ENCODE peak calls at places on chromosomes 7 and 10, in nine cellular contexts. Q is astrocyte of the spinal cord, G is GM23338, F is cardiac fibroblast, D is foreskin fibroblast, W is bronchial epithelial cell, N is upper lobe of right lung, C is heart left ventricle, S is HCT116. I is an unnamed sample.
A peak's percentile ranks its signal among the peaks of the same experiment; 100 is the strongest.

GRCh38 chr7:130273081-130273699 is 6.5 kb downstream of the CPA2 start:
- DNase-seq in Q (peak; percentile 88), G (peak; percentile 94), F (no peak), D (peak; percentile 37), W (peak; percentile 60), N (no peak), C (no peak), S (no peak), I (no peak)

GRCh38 chr10:43623351-43623750 is 17.1 kb downstream of the ZNF485 start:
- DNase-seq in Q (peak; percentile 40), G (peak; percentile 24), F (peak; percentile 28), D (peak; percentile 17), W (no peak), N (no peak), C (no peak), S (no peak), I (no peak)

GRCh38 chr10:8009031-8009430 is 45.5 kb upstream of the GATA3 start:
- DNase-seq in Q (no peak), G (no peak), F (no peak), D (no peak), W (no peak), N (no peak), C (no peak), S (no peak), I (no peak)

GRCh38 chr7:47453093-47454056 is 128.5 kb downstream of the TNS3 start:
- DNase-seq in Q (peak; percentile 80), G (no peak), F (peak; percentile 95), D (peak; percentile 99), W (peak; percentile 90), N (peak; percentile 86), C (peak; percentile 75), S (no peak), I (no peak)

GRCh38 chr7:150400779-150401423 is 21.8 kb downstream of the ZNF775 start:
- DNase-seq in Q (no peak), G (no peak), F (no peak), D (no peak), W (no peak), N (peak; percentile 48), C (no peak), S (no peak), I (no peak)

GRCh38 chr7:29431686-29432085 is 131.9 kb upstream of the PRR15 start:
- DNase-seq in Q (no peak), G (no peak), F (no peak), D (no peak), W (no peak), N (no peak), C (no peak), S (no peak), I (no peak)

GRCh38 chr7:74312418-74313021 is 23.3 kb downstream of the CLIP2 start:
- DNase-seq in Q (no peak), G (no peak), F (no peak), D (no peak), W (peak; percentile 98), N (no peak), C (no peak), S (peak; percentile 60), I (no peak)

GRCh38 chr7:72015106-72015505 is 397.0 kb downstream of the CALN1 start:
- DNase-seq in Q (no peak), G (no peak), F (no peak), D (no peak), W (no peak), N (no peak), C (no peak), S (no peak), I (no peak)

GRCh38 chr10:8835453-8836167 is 781.1 kb downstream of the GATA3 start:
- DNase-seq in Q (no peak), G (no peak), F (no peak), D (no peak), W (peak; percentile 39), N (no peak), C (no peak), S (no peak), I (no peak)

GRCh38 chr7:36116347-36117200 is 36.5 kb upstream of the EEPD1 start:
- DNase-seq in Q (peak; percentile 13), G (no peak), F (peak; percentile 41), D (peak; percentile 21), W (peak; percentile 76), N (no peak), C (no peak), S (peak; percentile 56), I (no peak)
- H3K4me3 ChIP-seq in Q (no peak overlapping the region), G (no peak overlapping the region), F (no peak overlapping the region), D (no peak overlapping the region), W (no peak overlapping the region), N (no peak overlapping the region), C (no peak overlapping the region), S (no peak overlapping the region), I (no peak overlapping the region)

GRCh38 chr10:98855403-98856189 is 380.1 kb downstream of the HPSE2 start:
- DNase-seq in Q (no peak), G (no peak), F (no peak), D (no peak), W (no peak), N (no peak), C (no peak), S (no peak), I (no peak)

GRCh38 chr10:98848361-98848760 is 387.3 kb downstream of the HPSE2 start:
- DNase-seq in Q (no peak), G (peak; percentile 3), F (no peak), D (peak; percentile 26), W (peak; percentile 3), N (no peak), C (no peak), S (no peak), I (no peak)

GRCh38 chr10:98846787-98847186 is 388.9 kb downstream of the HPSE2 start:
- DNase-seq in Q (no peak), G (no peak), F (no peak), D (no peak), W (no peak), N (no peak), C (no peak), S (no peak), I (no peak)

GRCh38 chr10:98858525-98858924 is 377.1 kb downstream of the HPSE2 start:
- DNase-seq in Q (no peak), G (peak; percentile 62), F (no peak), D (peak; percentile 41), W (peak; percentile 5), N (no peak), C (no peak), S (peak; percentile 39), I (no peak)

GRCh38 chr10:98852686-98853085 is 383.0 kb downstream of the HPSE2 start:
- DNase-seq in Q (no peak), G (peak; percentile 52), F (no peak), D (peak; percentile 20), W (no peak), N (no peak), C (no peak), S (peak; percentile 13), I (no peak)
- TF ChIP-seq CTCF in Q (no peak), G (no peak), F (no peak), D (no peak), W (no peak), N (no peak), C (no peak), S (peak; percentile 58), I (no peak)

GRCh38 chr10:34736976-34737771 is 77.9 kb downstream of the PARD3 start:
- DNase-seq in Q (no peak), G (no peak), F (no peak), D (no peak), W (no peak), N (no peak), C (no peak), S (no peak), I (no peak)

GRCh38 chr10:34742456-34742855 is 72.6 kb downstream of the PARD3 start:
- DNase-seq in Q (no peak), G (no peak), F (no peak), D (no peak), W (no peak), N (no peak), C (no peak), S (no peak), I (no peak)

GRCh38 chr10:34740321-34740720 is 74.8 kb downstream of the PARD3 start:
- DNase-seq in Q (no peak), G (no peak), F (no peak), D (no peak), W (no peak), N (no peak), C (no peak), S (no peak), I (no peak)

GRCh38 chr10:34737772-34738169 is 77.3 kb downstream of the PARD3 start:
- DNase-seq in Q (no peak), G (peak; percentile 61), F (no peak), D (no peak), W (no peak), N (no peak), C (no peak), S (no peak), I (no peak)

DNA sequence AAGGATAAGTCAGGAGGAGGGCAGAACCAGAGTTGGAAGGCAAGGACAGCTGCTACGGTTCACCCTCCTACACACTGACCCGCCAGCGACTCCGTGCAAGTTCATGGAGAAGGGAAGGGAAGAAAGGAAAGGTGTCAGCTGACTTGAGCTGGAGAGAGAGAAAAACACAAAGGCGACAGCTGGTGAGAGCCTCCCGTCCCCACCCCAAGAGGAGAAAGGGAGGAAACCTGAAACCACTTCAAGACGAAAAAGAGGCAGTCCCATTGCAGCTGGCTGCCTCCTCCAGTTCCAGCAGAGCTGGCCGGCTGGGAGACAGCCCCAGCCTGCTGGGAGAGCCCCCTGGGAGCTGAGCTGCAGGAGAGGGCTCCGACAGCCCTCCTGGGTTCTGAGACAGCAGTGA is 75.2 kb downstream of the PARD3 start:
- DNase-seq in Q (peak; percentile 83), G (peak; percentile 96), F (peak; percentile 80), D (peak; percentile 90), W (peak; percentile 57), N (peak; percentile 68), C (peak; percentile 69), S (no peak), I (peak; percentile 45)
- H3K4me3 ChIP-seq in Q (peak overlapping the region; percentile 18), G (peak overlapping the region; percentile 46), F (peak overlapping the region; percentile 4), D (peak overlapping the region; percentile 43), W (no peak overlapping the region), N (peak overlapping the region; percentile 5), C (no peak overlapping the region), S (no peak overlapping the region), I (peak overlapping the region; percentile 9)

DNA sequence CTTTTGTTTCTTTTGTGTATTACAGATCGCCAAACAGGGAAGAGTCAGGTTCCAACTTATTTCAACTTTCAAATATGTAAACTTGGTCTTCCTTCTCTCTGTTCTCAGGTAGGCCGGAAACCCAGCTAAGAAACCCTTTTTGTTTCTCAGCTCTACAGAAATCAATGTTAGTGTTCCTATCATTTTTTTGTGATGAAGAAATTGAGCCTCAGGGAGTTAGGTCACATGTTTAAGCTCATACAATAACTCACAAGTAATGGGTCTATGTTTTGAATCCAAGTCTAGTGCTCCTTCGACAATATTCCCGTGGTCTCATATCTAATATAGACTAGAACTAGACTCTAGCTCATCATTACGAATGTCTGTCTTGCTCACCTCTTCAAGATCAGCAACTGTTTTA is 22.3 kb downstream of the DENND2A start:
- DNase-seq in Q (no peak), G (no peak), F (no peak), D (no peak), W (no peak), N (no peak), C (no peak), S (no peak), I (no peak)
- TF ChIP-seq CTCF in Q (no peak), G (no peak), F (no peak), D (no peak), W (no peak), N (no peak), C (no peak), S (no peak), I (no peak)

GRCh38 chr7:101953248-101953819 is 135.9 kb downstream of the CUX1 start:
- DNase-seq in Q (peak; percentile 82), G (no peak), F (peak; percentile 90), D (peak; percentile 77), W (peak; percentile 43), N (no peak), C (peak; percentile 46), S (peak; percentile 23), I (no peak)
- H3K4me3 ChIP-seq in Q (peak overlapping the region; percentile 12), G (no peak overlapping the region), F (no peak overlapping the region), D (no peak overlapping the region), W (no peak overlapping the region), N (no peak overlapping the region), C (no peak overlapping the region), S (peak overlapping the region; percentile 25), I (no peak overlapping the region)

I was measured in astrocyte of the cerebellum.